ENCODE peak calls at places on chromosome 1, in ten cellular contexts. Y, O, I, N, F, G, H, M, S and E are unnamed samples.
A peak's percentile ranks its signal among the peaks of the same experiment; 100 is the strongest.

GRCh38 chr1:168392958-168393357 is 112.3 kb downstream of the TBX19 start:
- DNase-seq in Y (no peak), O (peak; percentile 6), I (no peak), N (no peak), F (no peak), G (peak; percentile 28), H (no peak), M (no peak), S (no peak), E (no peak)

GRCh38 chr1:204409878-204410763 is 1.5 kb downstream of the PPP1R15B start:
- DNase-seq in Y (no peak), O (no peak), I (no peak), N (no peak), F (no peak), G (no peak), H (no peak), M (no peak), S (no peak), E (no peak)

GRCh38 chr1:78673120-78673519 is 23.5 kb downstream of the IFI44 start:
- DNase-seq in Y (no peak), O (no peak), I (no peak), N (no peak), F (no peak), G (no peak), H (no peak), M (no peak), S (peak; percentile 43), E (no peak)

GRCh38 chr1:242735323-242735722 is 210.8 kb upstream of the PLD5 start:
- DNase-seq in Y (no peak), O (no peak), I (no peak), N (no peak), F (no peak), G (no peak), H (no peak), M (no peak), S (no peak), E (no peak)

GRCh38 chr1:67850151-67850551 is 16.9 kb upstream of the GNG12 start:
- DNase-seq in Y (peak; percentile 52), O (peak; percentile 54), I (no peak), N (peak; percentile 36), F (no peak), G (peak; percentile 66), H (no peak), M (no peak), S (peak; percentile 20), E (peak; percentile 7)

GRCh38 chr1:15210651-15211390 is 36.2 kb upstream of the FHAD1 start:
- DNase-seq in Y (no peak), O (peak; percentile 51), I (peak; percentile 39), N (no peak), F (no peak), G (no peak), H (no peak), M (no peak), S (no peak), E (no peak)

GRCh38 chr1:93459126-93459525 is 11.2 kb downstream of the FNBP1L start:
- DNase-seq in Y (no peak), O (peak; percentile 77), I (no peak), N (no peak), F (no peak), G (no peak), H (no peak), M (no peak), S (no peak), E (no peak)

GRCh38 chr1:109792056-109792831 is 28.5 kb upstream of the EPS8L3 start:
- DNase-seq in Y (peak; percentile 55), O (peak; percentile 91), I (peak; percentile 75), N (peak; percentile 89), F (no peak), G (peak; percentile 92), H (peak; percentile 84), M (peak; percentile 75), S (no peak), E (peak; percentile 94)

GRCh38 chr1:105427543-105427942 is 1628.9 kb upstream of the PRMT6 start:
- DNase-seq in Y (peak; percentile 2), O (no peak), I (no peak), N (no peak), F (no peak), G (peak; percentile 1), H (no peak), M (no peak), S (no peak), E (no peak)

GRCh38 chr1:239909894-239910293 is 181.8 kb upstream of the FMN2 start:
- DNase-seq in Y (peak; percentile 39), O (peak; percentile 88), I (peak; percentile 41), N (peak; percentile 12), F (no peak), G (no peak), H (no peak), M (peak; percentile 79), S (no peak), E (no peak)

GRCh38 chr1:205205055-205205454 is 6.4 kb downstream of the DSTYK start:
- DNase-seq in Y (no peak), O (no peak), I (no peak), N (no peak), F (no peak), G (no peak), H (no peak), M (no peak), S (no peak), E (peak; percentile 29)

GRCh38 chr1:71106658-71107322 is 26.0 kb upstream of the ZRANB2 start:
- DNase-seq in Y (no peak), O (peak; percentile 5), I (no peak), N (no peak), F (no peak), G (no peak), H (no peak), M (no peak), S (no peak), E (no peak)

GRCh38 chr1:10634428-10635384 is 160.0 kb downstream of the PEX14 start:
- DNase-seq in Y (peak; percentile 47), O (no peak), I (peak; percentile 31), N (no peak), F (no peak), G (peak; percentile 8), H (no peak), M (no peak), S (no peak), E (no peak)

GRCh38 chr1:100631015-100631521 is 88.5 kb upstream of the VCAM1 start:
- DNase-seq in Y (peak; percentile 38), O (peak; percentile 98), I (no peak), N (peak; percentile 40), F (no peak), G (peak; percentile 97), H (no peak), M (no peak), S (no peak), E (peak; percentile 66)

GRCh38 chr1:197924516-197925123 is 7.4 kb downstream of the LHX9 start:
- DNase-seq in Y (peak; percentile 60), O (peak; percentile 45), I (no peak), N (peak; percentile 22), F (no peak), G (peak; percentile 67), H (no peak), M (no peak), S (peak; percentile 61), E (no peak)

GRCh38 chr1:180168786-180169640 is 14.3 kb downstream of the QSOX1 start:
- DNase-seq in Y (peak; percentile 52), O (peak; percentile 28), I (no peak), N (no peak), F (no peak), G (peak; percentile 52), H (peak; percentile 57), M (peak; percentile 58), S (peak; percentile 61), E (no peak)

GRCh38 chr1:150511551-150511950 is 3.6 kb downstream of the ECM1 start:
- DNase-seq in Y (no peak), O (no peak), I (peak; percentile 24), N (no peak), F (no peak), G (no peak), H (no peak), M (peak; percentile 41), S (no peak), E (no peak)

GRCh38 chr1:43913666-43914325 is 19.8 kb upstream of the ARTN start:
- DNase-seq in Y (no peak), O (no peak), I (no peak), N (no peak), F (no peak), G (no peak), H (no peak), M (no peak), S (no peak), E (no peak)

GRCh38 chr1:153509729-153510354 is 25.9 kb downstream of the S100A6 start:
- DNase-seq in Y (peak; percentile 26), O (peak; percentile 34), I (no peak), N (no peak), F (no peak), G (peak; percentile 66), H (peak; percentile 43), M (peak; percentile 70), S (peak; percentile 85), E (peak; percentile 52)

GRCh38 chr1:169711469-169712308 is at the start of gene SELL:
- DNase-seq in Y (peak; percentile 68), O (peak; percentile 80), I (no peak), N (peak; percentile 4), F (no peak), G (peak; percentile 72), H (peak; percentile 74), M (no peak), S (peak; percentile 88), E (peak; percentile 19)

GRCh38 chr1:182604128-182604834 is at the start of gene RGS16:
- DNase-seq in Y (peak; percentile 70), O (peak; percentile 74), I (peak; percentile 97), N (peak; percentile 24), F (peak; percentile 63), G (peak; percentile 81), H (peak; percentile 96), M (peak; percentile 96), S (peak; percentile 97), E (peak; percentile 97)

GRCh38 chr1:15531003-15531402 is 4.4 kb downstream of the DNAJC16 start:
- DNase-seq in Y (no peak), O (no peak), I (no peak), N (no peak), F (no peak), G (no peak), H (no peak), M (no peak), S (no peak), E (no peak)

GRCh38 chr1:213122514-213122929 is 71.5 kb downstream of the RPS6KC1 start:
- DNase-seq in Y (peak; percentile 56), O (peak; percentile 67), I (no peak), N (no peak), F (no peak), G (peak; percentile 59), H (no peak), M (no peak), S (no peak), E (no peak)

GRCh38 chr1:161082996-161083742 is 6.2 kb downstream of the NECTIN4 start:
- DNase-seq in Y (peak; percentile 97), O (peak; percentile 97), I (peak; percentile 71), N (peak; percentile 73), F (no peak), G (peak; percentile 96), H (peak; percentile 23), M (peak; percentile 95), S (no peak), E (peak; percentile 92)

GRCh38 chr1:245578751-245579150 is 424.0 kb downstream of the KIF26B start:
- DNase-seq in Y (no peak), O (no peak), I (no peak), N (no peak), F (no peak), G (no peak), H (no peak), M (no peak), S (no peak), E (no peak)

GRCh38 chr1:43991476-43992231 is at the start of gene CCDC24:
- DNase-seq in Y (peak; percentile 64), O (peak; percentile 67), I (peak; percentile 91), N (peak; percentile 80), F (no peak), G (peak; percentile 82), H (peak; percentile 94), M (peak; percentile 92), S (peak; percentile 81), E (peak; percentile 94)

GRCh38 chr1:54381524-54381923 is 24.7 kb downstream of the SSBP3 start:
- DNase-seq in Y (no peak), O (no peak), I (no peak), N (no peak), F (no peak), G (no peak), H (no peak), M (no peak), S (peak; percentile 63), E (no peak)

GRCh38 chr1:38699330-38700076 is 160.1 kb downstream of the RRAGC start:
- DNase-seq in Y (no peak), O (no peak), I (no peak), N (no peak), F (no peak), G (no peak), H (no peak), M (no peak), S (no peak), E (no peak)